ENCODE peak calls at places on chromosomes 7 and 10, in ten cellular contexts. V is transverse colon; H is stimulated activated CD4-positive, alpha-beta T cell treated with anti-CD3 and anti-CD28 coated beads, Interleukin-1b, Interleukin-23, amount 100 ng/mL, for 24 hours; A is uterus; N is activated CD4-positive, alpha-beta T cell treated with anti-CD3 and anti-CD28 coated beads for 48 hours; M is fibroblast of the conjunctiva; T is H54; R is activated T-cell treated with anti-CD3 and anti-CD28 coated beads for 24 hours; G is mucosa of descending colon; W is midbrain. C is an unnamed sample.

GRCh38 chr7:14936530-14936929 is 34.0 kb upstream of the DGKB start:
- DNase-seq in V (peak), H (no peak), A (peak), N (no peak), M (no peak), T (no peak), R (no peak), G (no peak), W (peak), C (peak)

GRCh38 chr7:116259821-116260440 is 49.6 kb downstream of the TES start:
- DNase-seq in V (no peak), H (no peak), A (no peak), N (no peak), M (peak), T (no peak), R (no peak), G (no peak), W (no peak), C (no peak)

GRCh38 chr10:86065711-86066251 is 300.8 kb downstream of the GRID1 start:
- DNase-seq in V (no peak), H (no peak), A (no peak), N (no peak), M (no peak), T (no peak), R (no peak), G (no peak), W (no peak), C (no peak)

GRCh38 chr7:40641717-40642116 is 506.9 kb downstream of the SUGCT start:
- DNase-seq in V (no peak), H (no peak), A (no peak), N (no peak), M (no peak), T (no peak), R (no peak), G (no peak), W (no peak), C (no peak)

GRCh38 chr7:145411066-145411465 is 575.2 kb upstream of the TPK1 start:
- DNase-seq in V (no peak), H (no peak), A (no peak), N (no peak), M (no peak), T (no peak), R (no peak), G (no peak), W (no peak), C (no peak)

GRCh38 chr7:57179776-57180415 is 47.7 kb upstream of the ZNF479 start:
- DNase-seq in V (no peak), H (no peak), A (no peak), N (no peak), M (no peak), T (no peak), R (no peak), G (no peak), W (no peak), C (no peak)

GRCh38 chr7:12303507-12303906 is 92.4 kb downstream of the TMEM106B start:
- DNase-seq in V (no peak), H (no peak), A (no peak), N (no peak), M (no peak), T (no peak), R (no peak), G (no peak), W (no peak), C (no peak)

GRCh38 chr7:91266931-91267557 is 2.8 kb downstream of the FZD1 start:
- DNase-seq in V (no peak), H (no peak), A (no peak), N (no peak), M (no peak), T (no peak), R (no peak), G (no peak), W (no peak), C (no peak)

GRCh38 chr10:131810036-131810804 is 90.6 kb upstream of the PPP2R2D start:
- DNase-seq in V (no peak), H (no peak), A (no peak), N (no peak), M (no peak), T (no peak), R (no peak), G (no peak), W (no peak), C (no peak)

GRCh38 chr7:101870361-101871062 is 53.1 kb downstream of the CUX1 start:
- DNase-seq in V (peak), H (no peak), A (no peak), N (no peak), M (no peak), T (no peak), R (no peak), G (no peak), W (no peak), C (no peak)

GRCh38 chr7:5755704-5756131 is 25.7 kb downstream of the RNF216 start:
- DNase-seq in V (no peak), H (no peak), A (no peak), N (no peak), M (peak), T (no peak), R (no peak), G (no peak), W (no peak), C (no peak)

GRCh38 chr10:65566906-65567305 is 1358.9 kb upstream of the LRRTM3 start:
- DNase-seq in V (no peak), H (no peak), A (no peak), N (no peak), M (no peak), T (no peak), R (no peak), G (no peak), W (no peak), C (no peak)

GRCh38 chr10:123449234-123449962 is 216.8 kb upstream of the GPR26 start:
- DNase-seq in V (no peak), H (no peak), A (no peak), N (no peak), M (no peak), T (no peak), R (no peak), G (no peak), W (no peak), C (no peak)

GRCh38 chr10:131196176-131196885 is 115.2 kb downstream of the TCERG1L start:
- DNase-seq in V (no peak), H (no peak), A (no peak), N (no peak), M (no peak), T (no peak), R (no peak), G (no peak), W (no peak), C (no peak)

GRCh38 chr10:72292223-72292691 is 18.5 kb downstream of the DDIT4 start:
- DNase-seq in V (peak), H (no peak), A (no peak), N (peak), M (no peak), T (no peak), R (peak), G (no peak), W (no peak), C (peak)

GRCh38 chr10:103542764-103543616 is 49.5 kb downstream of the NEURL1 start:
- DNase-seq in V (peak), H (no peak), A (peak), N (peak), M (peak), T (peak), R (no peak), G (no peak), W (peak), C (peak)

GRCh38 chr7:143300959-143301617 is 12.9 kb downstream of the CASP2 start:
- DNase-seq in V (no peak), H (no peak), A (no peak), N (no peak), M (no peak), T (no peak), R (no peak), G (no peak), W (no peak), C (no peak)

GRCh38 chr10:17179002-17179401 is 22.5 kb downstream of the TRDMT1 start:
- DNase-seq in V (no peak), H (no peak), A (no peak), N (no peak), M (no peak), T (no peak), R (no peak), G (no peak), W (no peak), C (no peak)

GRCh38 chr7:37110641-37111421 is 337.8 kb downstream of the ELMO1 start:
- DNase-seq in V (no peak), H (no peak), A (no peak), N (no peak), M (no peak), T (no peak), R (no peak), G (no peak), W (no peak), C (no peak)

GRCh38 chr10:121155742-121156141 is 304.6 kb downstream of the WDR11 start:
- DNase-seq in V (peak), H (no peak), A (no peak), N (no peak), M (no peak), T (no peak), R (no peak), G (peak), W (no peak), C (peak)

GRCh38 chr7:154985230-154985629 is 17.7 kb downstream of the PAXIP1 start:
- DNase-seq in V (no peak), H (no peak), A (no peak), N (no peak), M (no peak), T (no peak), R (no peak), G (no peak), W (no peak), C (no peak)

GRCh38 chr7:129188892-129189660 is 643 bp downstream of the SMO start:
- DNase-seq in V (no peak), H (no peak), A (no peak), N (no peak), M (no peak), T (no peak), R (no peak), G (no peak), W (no peak), C (peak)

GRCh38 chr7:159118623-159119022 is 26.0 kb downstream of the VIPR2 start:
- DNase-seq in V (no peak), H (no peak), A (no peak), N (no peak), M (no peak), T (no peak), R (no peak), G (no peak), W (no peak), C (no peak)

GRCh38 chr7:106108988-106109387 is 3.1 kb downstream of the SYPL1 start:
- DNase-seq in V (no peak), H (no peak), A (no peak), N (no peak), M (no peak), T (no peak), R (no peak), G (no peak), W (no peak), C (no peak)

GRCh38 chr10:115948415-115948814 is 324.6 kb downstream of the GFRA1 start:
- DNase-seq in V (no peak), H (no peak), A (no peak), N (no peak), M (no peak), T (no peak), R (no peak), G (no peak), W (no peak), C (no peak)

GRCh38 chr7:137880432-137880831 is 33.7 kb upstream of the DGKI start:
- DNase-seq in V (no peak), H (no peak), A (peak), N (no peak), M (peak), T (peak), R (no peak), G (no peak), W (no peak), C (no peak)

GRCh38 chr10:70311698-70312097 is 27.9 kb upstream of the NPFFR1 start:
- DNase-seq in V (no peak), H (no peak), A (no peak), N (no peak), M (no peak), T (no peak), R (no peak), G (no peak), W (no peak), C (no peak)

GRCh38 chr10:11898372-11899066 is 75.4 kb downstream of the PROSER2 start:
- DNase-seq in V (no peak), H (no peak), A (no peak), N (no peak), M (no peak), T (peak), R (no peak), G (no peak), W (no peak), C (peak)

GRCh38 chr10:95655571-95656290 is 780 bp downstream of the ALDH18A1 start:
- DNase-seq in V (peak), H (peak), A (no peak), N (peak), M (no peak), T (peak), R (no peak), G (no peak), W (no peak), C (no peak)

GRCh38 chr7:12968836-12969422 is 281.5 kb downstream of the ARL4A start:
- DNase-seq in V (no peak), H (no peak), A (no peak), N (no peak), M (no peak), T (no peak), R (no peak), G (no peak), W (no peak), C (no peak)

GRCh38 chr7:45923290-45923689 is 2.2 kb upstream of the IGFBP3 start:
- DNase-seq in V (peak), H (no peak), A (peak), N (peak), M (peak), T (no peak), R (no peak), G (no peak), W (peak), C (peak)

GRCh38 chr7:137664846-137665245 is 181.9 kb downstream of the DGKI start:
- DNase-seq in V (no peak), H (no peak), A (no peak), N (no peak), M (no peak), T (no peak), R (no peak), G (no peak), W (no peak), C (no peak)

GRCh38 chr7:108062250-108063014 is 59.5 kb upstream of the LAMB1 start:
- DNase-seq in V (no peak), H (no peak), A (no peak), N (no peak), M (no peak), T (no peak), R (no peak), G (no peak), W (no peak), C (no peak)

GRCh38 chr10:119199231-119199992 is 8.0 kb upstream of the GRK5 start:
- DNase-seq in V (peak), H (no peak), A (peak), N (peak), M (peak), T (peak), R (no peak), G (no peak), W (peak), C (peak)

GRCh38 chr7:43577485-43577951 is 5.4 kb upstream of the STK17A start:
- DNase-seq in V (no peak), H (no peak), A (no peak), N (no peak), M (no peak), T (no peak), R (no peak), G (no peak), W (no peak), C (no peak)

GRCh38 chr7:76060842-76061241 is 12.9 kb downstream of the MDH2 start:
- DNase-seq in V (no peak), H (no peak), A (no peak), N (no peak), M (no peak), T (no peak), R (no peak), G (no peak), W (no peak), C (peak)

GRCh38 chr7:90594791-90595317 is 1.3 kb upstream of the CDK14 start:
- DNase-seq in V (no peak), H (no peak), A (peak), N (no peak), M (peak), T (peak), R (no peak), G (no peak), W (peak), C (no peak)

GRCh38 chr10:68402271-68402670 is 4.8 kb downstream of the RUFY2 start:
- DNase-seq in V (no peak), H (no peak), A (no peak), N (no peak), M (no peak), T (no peak), R (no peak), G (no peak), W (no peak), C (no peak)

GRCh38 chr7:140003913-140004382 is 58.8 kb downstream of the PARP12 start:
- DNase-seq in V (peak), H (no peak), A (no peak), N (peak), M (peak), T (peak), R (peak), G (no peak), W (peak), C (peak)

GRCh38 chr10:33087142-33087541 is 129.1 kb upstream of the ITGB1 start:
- DNase-seq in V (no peak), H (no peak), A (no peak), N (no peak), M (no peak), T (no peak), R (no peak), G (no peak), W (no peak), C (no peak)

C was measured in body of pancreas.